ENCODE peak calls at places on chromosome 14, in five cellular contexts. O, X, C, R and K are unnamed samples.
A peak's percentile ranks its signal among the peaks of the same experiment; 100 is the strongest.

GRCh38 chr14:60363275-60363674 is 114.3 kb downstream of the PPM1A start:
- DNase-seq in R (peak; percentile 96), O (no peak), C (no peak), X (no peak), K (no peak)

GRCh38 chr14:68685419-68686211 is 107.3 kb downstream of the ZFP36L1 start:
- DNase-seq in O (peak; percentile 62), C (no peak), R (peak; percentile 95), X (peak; percentile 98), K (no peak)

GRCh38 chr14:20857630-20858261 is 33.4 kb upstream of the RNASE3 start:
- DNase-seq in C (peak; percentile 55), O (peak; percentile 60), X (no peak), R (peak; percentile 68), K (no peak)

GRCh38 chr14:74658535-74659130 is 46.6 kb upstream of the LTBP2 start:
- DNase-seq in R (peak; percentile 58), O (peak; percentile 59), C (no peak), X (no peak), K (no peak)

GRCh38 chr14:106605548-106606448 is 1079.4 kb downstream of the TMEM121 start:
- DNase-seq in R (no peak), X (no peak), C (peak; percentile 18), O (no peak), K (no peak)

GRCh38 chr14:93977790-93978581 is 1.6 kb upstream of the ASB2 start:
- DNase-seq in X (no peak), O (no peak), C (no peak), R (no peak), K (no peak)

GRCh38 chr14:79543966-79544365 is 667.3 kb downstream of the DIO2 start:
- DNase-seq in C (no peak), R (peak; percentile 82), X (peak; percentile 57), O (peak; percentile 22), K (no peak)

GRCh38 chr14:102927346-102927877 is 4.9 kb downstream of the AMN start:
- DNase-seq in O (no peak), X (peak; percentile 67), R (peak; percentile 33), C (no peak), K (no peak)

GRCh38 chr14:101064121-101064661 is 160.7 kb upstream of the RTL1 start:
- DNase-seq in X (no peak), C (no peak), O (no peak), R (no peak), K (no peak)

GRCh38 chr14:82796081-82796480 is 1262.4 kb upstream of the SEL1L start:
- DNase-seq in R (no peak), O (no peak), X (no peak), C (no peak), K (no peak)

GRCh38 chr14:93046696-93047050 is 69.1 kb downstream of the ITPK1 start:
- DNase-seq in X (no peak), O (no peak), C (peak; percentile 5), R (no peak), K (no peak)

GRCh38 chr14:72608391-72609204 is 285.3 kb downstream of the DPF3 start:
- DNase-seq in O (peak; percentile 90), X (peak; percentile 80), R (peak; percentile 95), C (no peak), K (no peak)

GRCh38 chr14:97946291-97946690 is 1149.1 kb downstream of the VRK1 start:
- DNase-seq in R (no peak), O (no peak), C (no peak), X (no peak), K (no peak)

GRCh38 chr14:63174760-63175191 is 29.5 kb upstream of the RHOJ start:
- DNase-seq in O (peak; percentile 96), R (peak; percentile 63), X (peak; percentile 80), C (no peak), K (peak; percentile 6)

GRCh38 chr14:56874375-56874774 is 64.1 kb upstream of the OTX2 start:
- DNase-seq in X (no peak), R (peak; percentile 70), O (no peak), C (no peak), K (peak; percentile 6)

GRCh38 chr14:39398382-39398781 is 33.9 kb downstream of the FBXO33 start:
- DNase-seq in X (no peak), C (no peak), R (no peak), O (no peak), K (no peak)

GRCh38 chr14:82657186-82657675 is 1123.6 kb upstream of the SEL1L start:
- DNase-seq in O (no peak), X (no peak), C (no peak), R (no peak), K (no peak)

GRCh38 chr14:72644758-72645489 is 249.0 kb downstream of the DPF3 start:
- DNase-seq in R (no peak), O (no peak), C (no peak), X (no peak), K (no peak)

GRCh38 chr14:41285193-41285748 is 321.4 kb upstream of the LRFN5 start:
- DNase-seq in C (no peak), X (no peak), O (peak; percentile 17), R (peak; percentile 76), K (peak; percentile 46)

GRCh38 chr14:69559581-69560011 is 15.1 kb downstream of the CCDC177 start:
- DNase-seq in R (no peak), C (no peak), O (no peak), X (no peak), K (no peak)

GRCh38 chr14:106491851-106492250 is 965.5 kb downstream of the TMEM121 start:
- DNase-seq in O (no peak), X (no peak), C (no peak), R (peak; percentile 9), K (peak; percentile 11)

GRCh38 chr14:93317836-93318807 is 14.7 kb downstream of the BTBD7 start:
- DNase-seq in X (no peak), C (no peak), O (peak; percentile 42), R (peak; percentile 21), K (no peak)

GRCh38 chr14:53011053-53011462 is 60.2 kb upstream of the FERMT2 start:
- DNase-seq in X (peak; percentile 61), R (peak; percentile 89), C (peak; percentile 76), O (peak; percentile 99), K (no peak)

GRCh38 chr14:99077844-99078236 is 194.2 kb downstream of the BCL11B start:
- DNase-seq in X (no peak), C (no peak), R (no peak), O (no peak), K (no peak)

GRCh38 chr14:77200406-77200985 is 18.9 kb downstream of the TMEM63C start:
- DNase-seq in X (no peak), C (no peak), R (no peak), O (no peak), K (no peak)

GRCh38 chr14:58072288-58073071 is 79.5 kb downstream of the ARMH4 start:
- DNase-seq in C (no peak), X (no peak), R (peak; percentile 95), O (peak; percentile 88), K (peak; percentile 46)

GRCh38 chr14:46490150-46490769 is 161.3 kb downstream of the RPL10L start:
- DNase-seq in X (no peak), R (peak; percentile 55), O (no peak), C (no peak), K (no peak)

GRCh38 chr14:76375484-76375883 is 453 bp upstream of the ESRRB start:
- DNase-seq in X (no peak), C (no peak), R (no peak), O (no peak), K (no peak)

GRCh38 chr14:85317491-85318021 is 212.4 kb upstream of the FLRT2 start:
- DNase-seq in O (no peak), X (no peak), R (peak; percentile 6), C (no peak), K (no peak)

GRCh38 chr14:25848601-25849000 is 749.2 kb downstream of the NOVA1 start:
- DNase-seq in C (no peak), R (no peak), O (no peak), X (no peak), K (no peak)

GRCh38 chr14:100994757-100995156 is 91.2 kb upstream of the RTL1 start:
- DNase-seq in X (no peak), O (no peak), C (no peak), R (peak; percentile 42), K (no peak)

GRCh38 chr14:97978336-97978735 is 1181.2 kb downstream of the VRK1 start:
- DNase-seq in C (peak; percentile 76), X (peak; percentile 41), R (peak; percentile 68), O (peak; percentile 49), K (peak; percentile 19)

GRCh38 chr14:76985540-76986260 is 42.8 kb downstream of the IRF2BPL start:
- DNase-seq in X (no peak), O (no peak), R (no peak), C (no peak), K (no peak)

GRCh38 chr14:96106891-96107290 is 67.7 kb downstream of the C14orf132 start:
- DNase-seq in C (no peak), R (no peak), X (no peak), O (no peak), K (no peak)

GRCh38 chr14:22422238-22422637 is 166.8 kb downstream of the DAD1 start:
- DNase-seq in O (no peak), R (no peak), X (no peak), C (no peak), K (no peak)

GRCh38 chr14:82641050-82641540 is 1107.4 kb upstream of the SEL1L start:
- DNase-seq in C (no peak), R (no peak), X (no peak), O (no peak), K (no peak)

GRCh38 chr14:55377236-55377635 is 34.4 kb downstream of the ATG14 start:
- DNase-seq in X (no peak), O (no peak), C (no peak), R (no peak), K (no peak)
- TF ChIP-seq CTCF in X (no peak), O (no peak), C (no peak), R (peak; percentile 50), K (no peak)

DNA sequence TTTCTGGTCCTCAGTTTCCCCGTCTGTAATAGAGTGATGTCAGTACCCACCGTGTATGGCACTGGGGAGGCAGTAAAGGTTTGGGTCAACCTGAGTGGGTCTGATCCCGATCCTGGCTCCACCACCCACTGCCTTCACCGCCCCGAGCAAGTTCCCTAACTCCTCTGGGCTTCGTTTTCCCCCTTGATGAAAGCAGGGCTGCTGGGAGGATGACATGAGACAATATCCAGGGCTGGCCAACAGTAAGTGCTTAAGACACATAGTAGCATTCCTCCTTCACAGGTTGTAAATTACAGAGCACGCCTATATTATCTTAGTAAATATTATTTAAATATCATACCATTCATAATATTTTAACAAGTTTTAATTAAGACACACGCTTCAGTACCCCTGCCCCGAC is 590 bp downstream of the PLEK2 start:
- DNase-seq in R (peak; percentile 32), O (peak; percentile 14), X (no peak), C (no peak), K (no peak)
- H3K4me3 ChIP-seq in R (peak overlapping the region; percentile 85), O (peak overlapping the region; percentile 67), X (peak overlapping the region; percentile 84), C (peak overlapping the region; percentile 64), K (no peak overlapping the region)

GRCh38 chr14:30443368-30444007 is 115.5 kb upstream of the G2E3 start:
- DNase-seq in O (peak; percentile 70), R (peak; percentile 73), X (no peak), C (no peak), K (peak; percentile 48)
- TF ChIP-seq CTCF in O (peak; percentile 57), R (peak; percentile 82), X (no peak), C (peak; percentile 63), K (peak; percentile 78)

GRCh38 chr14:61930101-61930857 is 168.1 kb downstream of the SNAPC1 start:
- DNase-seq in X (no peak), R (no peak), C (no peak), O (no peak), K (no peak)
- H3K4me3 ChIP-seq in X (no peak overlapping the region), R (peak overlapping the region; percentile 70), C (no peak overlapping the region), O (no peak overlapping the region), K (no peak overlapping the region)

GRCh38 chr14:55245657-55246268 is 25.5 kb upstream of the FBXO34 start:
- DNase-seq in R (peak; percentile 76), X (no peak), C (no peak), O (peak; percentile 53), K (no peak)
- TF ChIP-seq CTCF in R (peak; percentile 98), X (no peak), C (peak; percentile 71), O (peak; percentile 78), K (peak; percentile 75)